ENCODE peak calls at places on chromosomes 6 and 20, in nine cellular contexts. J is Peyer's patch; H is vagina; R is coronary artery; C is right cardiac atrium; G is upper lobe of left lung; W is activated B cell treated with CpG ODN at 0.5 μM for 24 hours; B is stimulated activated CD4-positive, alpha-beta T cell treated with anti-CD3 and anti-CD28 coated beads, Interleukin-1b, Interleukin-23, amount 100 ng/mL, for 48 hours; S is NCI-H1694. I is an unnamed sample.

GRCh38 chr20:25090492-25091429 is 8.8 kb upstream of the VSX1 start:
- DNase-seq in H (peak), C (peak), G (peak), W (no peak), R (no peak), S (peak), B (peak), J (no peak), I (no peak)

GRCh38 chr6:111734068-111734825 is 128.6 kb upstream of the TRAF3IP2 start:
- DNase-seq in B (no peak), R (no peak), H (no peak), G (no peak), W (no peak), C (no peak), S (no peak), J (no peak), I (no peak)

GRCh38 chr20:58748628-58749027 is 56.0 kb downstream of the NPEPL1 start:
- DNase-seq in G (no peak), C (no peak), W (no peak), R (no peak), B (no peak), H (no peak), S (no peak), J (no peak), I (no peak)

GRCh38 chr6:158290659-158291058 is 21.6 kb upstream of the TULP4 start:
- DNase-seq in B (peak), S (no peak), C (no peak), G (no peak), W (no peak), H (no peak), R (no peak), J (no peak), I (peak)

GRCh38 chr6:139376604-139377218 is 2.3 kb upstream of the CITED2 start:
- DNase-seq in S (no peak), G (no peak), W (no peak), B (no peak), C (no peak), R (no peak), J (no peak), H (no peak), I (peak)

GRCh38 chr6:40953486-40953885 is 85.5 kb downstream of the UNC5CL start:
- DNase-seq in R (no peak), J (no peak), C (no peak), G (no peak), W (no peak), S (no peak), H (no peak), B (no peak), I (no peak)

GRCh38 chr6:42402184-42402583 is 49.5 kb downstream of the TRERF1 start:
- DNase-seq in C (no peak), J (no peak), S (no peak), W (no peak), H (no peak), G (no peak), R (peak), B (peak), I (no peak)

GRCh38 chr6:124885171-124885570 is 77.1 kb upstream of the RNF217 start:
- DNase-seq in R (no peak), B (no peak), C (no peak), S (no peak), J (no peak), H (no peak), G (no peak), W (no peak), I (no peak)

GRCh38 chr6:134074151-134074712 is 21.8 kb upstream of the SLC2A12 start:
- DNase-seq in J (no peak), G (no peak), C (no peak), B (no peak), R (no peak), S (no peak), H (no peak), W (no peak), I (no peak)

GRCh38 chr6:4931530-4932505 is 72.0 kb downstream of the RPP40 start:
- DNase-seq in W (no peak), B (no peak), G (no peak), J (peak), S (no peak), C (no peak), H (no peak), R (peak), I (no peak)

GRCh38 chr20:25296094-25297093 is 48.5 kb downstream of the PYGB start:
- DNase-seq in R (no peak), C (no peak), S (peak), J (no peak), W (no peak), B (peak), H (no peak), G (no peak), I (no peak)

GRCh38 chr6:130749402-130749801 is 77.8 kb upstream of the SMLR1 start:
- DNase-seq in R (no peak), B (no peak), H (no peak), G (peak), C (no peak), S (no peak), J (no peak), W (no peak), I (no peak)

GRCh38 chr20:63534831-63535651 is 2.1 kb downstream of the PTK6 start:
- DNase-seq in S (no peak), C (peak), J (peak), W (peak), R (no peak), H (no peak), B (no peak), G (peak), I (peak)

GRCh38 chr6:7166410-7167293 is 58.9 kb downstream of the RREB1 start:
- DNase-seq in S (no peak), H (no peak), W (no peak), B (no peak), C (no peak), R (no peak), J (no peak), G (no peak), I (no peak)

GRCh38 chr20:57002066-57002570 is 264.3 kb downstream of the BMP7 start:
- DNase-seq in W (no peak), S (no peak), J (no peak), G (no peak), R (no peak), C (no peak), H (no peak), B (no peak), I (no peak)

GRCh38 chr20:31862506-31862905 is 7.8 kb downstream of the DUSP15 start:
- DNase-seq in J (no peak), S (no peak), C (no peak), H (no peak), R (peak), W (no peak), G (no peak), B (no peak), I (no peak)

GRCh38 chr6:107768044-107768443 is 56.1 kb downstream of the SCML4 start:
- DNase-seq in S (no peak), W (no peak), J (no peak), B (no peak), R (no peak), C (no peak), G (no peak), H (no peak), I (no peak)

GRCh38 chr20:44074252-44075151 is 112.5 kb downstream of the JPH2 start:
- DNase-seq in H (peak), B (no peak), W (no peak), S (no peak), J (no peak), G (no peak), R (peak), C (peak), I (peak)

GRCh38 chr6:136723780-136724179 is 68.5 kb downstream of the MAP3K5 start:
- DNase-seq in R (no peak), H (no peak), W (peak), S (no peak), C (no peak), G (no peak), B (peak), J (no peak), I (no peak)

GRCh38 chr6:128417698-128418097 is 102.7 kb downstream of the PTPRK start:
- DNase-seq in C (no peak), J (no peak), G (no peak), B (no peak), H (no peak), S (no peak), W (no peak), R (no peak), I (no peak)

GRCh38 chr20:2246081-2246491 is 49.7 kb upstream of the TGM3 start:
- DNase-seq in H (no peak), J (no peak), R (no peak), C (no peak), W (no peak), G (no peak), S (no peak), B (no peak), I (no peak)

GRCh38 chr20:24745617-24746350 is 203.3 kb upstream of the CST7 start:
- DNase-seq in W (no peak), R (no peak), J (no peak), H (peak), C (no peak), B (no peak), G (no peak), S (no peak), I (no peak)

GRCh38 chr20:62054451-62054953 is 11.2 kb downstream of the TAF4 start:
- DNase-seq in S (no peak), H (no peak), R (no peak), C (no peak), W (no peak), J (no peak), G (peak), B (no peak), I (no peak)

GRCh38 chr6:39335780-39336541 is 13.5 kb upstream of the KCNK16 start:
- DNase-seq in C (no peak), W (no peak), R (no peak), S (no peak), J (no peak), G (no peak), B (no peak), H (no peak), I (no peak)

GRCh38 chr20:56628873-56629463 is at the start of gene TFAP2C:
- DNase-seq in B (peak), C (peak), G (peak), W (no peak), J (no peak), S (no peak), R (no peak), H (no peak), I (peak)

I was measured in stomach.